ENCODE peak calls at places on chromosomes 1 and 21, in ten cellular contexts. One of them, this sample, is unnamed.

GRCh38 chr1:50878434-50878833 is 81.6 kb downstream of the FAF1 start:
- DNase-seq in fibroblast of pulmonary artery: no peak
- DNase-seq in GM12865: no peak
- DNase-seq in mammary epithelial cell: no peak
- DNase-seq in cardiac muscle cell: no peak
- DNase-seq in neural progenitor cell: no peak
- DNase-seq in HFF-Myc: no peak
- DNase-seq in heart left ventricle: no peak
- DNase-seq in fibroblast of villous mesenchyme: no peak
- DNase-seq in psoas muscle: no peak
- DNase-seq in this sample: no peak

GRCh38 chr21:35015435-35016024 is 33.6 kb downstream of the RUNX1 start:
- DNase-seq in cardiac muscle cell: no peak
- DNase-seq in heart left ventricle: no peak
- DNase-seq in fibroblast of villous mesenchyme: no peak
- DNase-seq in psoas muscle: no peak
- DNase-seq in HFF-Myc: no peak
- DNase-seq in mammary epithelial cell: no peak
- DNase-seq in GM12865: no peak
- DNase-seq in fibroblast of pulmonary artery: no peak
- DNase-seq in neural progenitor cell: no peak
- DNase-seq in this sample: no peak

GRCh38 chr1:218633238-218633948 is 288.3 kb downstream of the TGFB2 start:
- DNase-seq in GM12865: no peak
- DNase-seq in mammary epithelial cell: no peak
- DNase-seq in HFF-Myc: no peak
- DNase-seq in heart left ventricle: peak; percentile 5
- DNase-seq in neural progenitor cell: peak; percentile 73
- DNase-seq in psoas muscle: peak; percentile 17
- DNase-seq in fibroblast of villous mesenchyme: peak; percentile 82
- DNase-seq in fibroblast of pulmonary artery: no peak
- DNase-seq in cardiac muscle cell: no peak
- DNase-seq in this sample: peak; percentile 45

GRCh38 chr21:35059742-35060141 is 10.6 kb upstream of the RUNX1 start:
- DNase-seq in mammary epithelial cell: peak; percentile 59
- DNase-seq in psoas muscle: no peak
- DNase-seq in HFF-Myc: no peak
- DNase-seq in fibroblast of pulmonary artery: no peak
- DNase-seq in GM12865: no peak
- DNase-seq in cardiac muscle cell: no peak
- DNase-seq in fibroblast of villous mesenchyme: peak; percentile 79
- DNase-seq in neural progenitor cell: no peak
- DNase-seq in heart left ventricle: no peak
- DNase-seq in this sample: no peak

GRCh38 chr1:230852959-230853358 is 15.4 kb downstream of the C1orf198 start:
- DNase-seq in cardiac muscle cell: no peak
- DNase-seq in psoas muscle: no peak
- DNase-seq in GM12865: no peak
- DNase-seq in fibroblast of pulmonary artery: no peak
- DNase-seq in heart left ventricle: no peak
- DNase-seq in HFF-Myc: no peak
- DNase-seq in neural progenitor cell: no peak
- DNase-seq in fibroblast of villous mesenchyme: no peak
- DNase-seq in mammary epithelial cell: no peak
- DNase-seq in this sample: no peak

GRCh38 chr1:201245082-201245481 is 38.2 kb upstream of the PKP1 start:
- DNase-seq in cardiac muscle cell: no peak
- DNase-seq in neural progenitor cell: no peak
- DNase-seq in heart left ventricle: no peak
- DNase-seq in psoas muscle: no peak
- DNase-seq in fibroblast of pulmonary artery: no peak
- DNase-seq in HFF-Myc: no peak
- DNase-seq in fibroblast of villous mesenchyme: no peak
- DNase-seq in GM12865: no peak
- DNase-seq in mammary epithelial cell: no peak
- DNase-seq in this sample: no peak

GRCh38 chr1:231872461-231872910 is 245.9 kb downstream of the DISC1 start:
- DNase-seq in cardiac muscle cell: no peak
- DNase-seq in heart left ventricle: no peak
- DNase-seq in fibroblast of villous mesenchyme: peak; percentile 34
- DNase-seq in psoas muscle: no peak
- DNase-seq in mammary epithelial cell: no peak
- DNase-seq in HFF-Myc: peak; percentile 41
- DNase-seq in neural progenitor cell: no peak
- DNase-seq in fibroblast of pulmonary artery: peak; percentile 77
- DNase-seq in GM12865: no peak
- DNase-seq in this sample: no peak

GRCh38 chr1:31529999-31530705 is 46.2 kb upstream of the TINAGL1 start:
- DNase-seq in psoas muscle: no peak
- DNase-seq in neural progenitor cell: no peak
- DNase-seq in heart left ventricle: no peak
- DNase-seq in mammary epithelial cell: peak; percentile 57
- DNase-seq in fibroblast of villous mesenchyme: no peak
- DNase-seq in HFF-Myc: no peak
- DNase-seq in GM12865: no peak
- DNase-seq in cardiac muscle cell: no peak
- DNase-seq in fibroblast of pulmonary artery: no peak
- DNase-seq in this sample: no peak

GRCh38 chr1:235766794-235767285 is 99.9 kb downstream of the LYST start:
- DNase-seq in neural progenitor cell: no peak
- DNase-seq in psoas muscle: no peak
- DNase-seq in heart left ventricle: no peak
- DNase-seq in fibroblast of villous mesenchyme: no peak
- DNase-seq in GM12865: no peak
- DNase-seq in HFF-Myc: no peak
- DNase-seq in fibroblast of pulmonary artery: no peak
- DNase-seq in cardiac muscle cell: no peak
- DNase-seq in mammary epithelial cell: no peak
- DNase-seq in this sample: no peak

GRCh38 chr1:169330927-169331326 is 36.7 kb downstream of the NME7 start:
- DNase-seq in cardiac muscle cell: no peak
- DNase-seq in psoas muscle: no peak
- DNase-seq in HFF-Myc: no peak
- DNase-seq in fibroblast of villous mesenchyme: no peak
- DNase-seq in mammary epithelial cell: no peak
- DNase-seq in fibroblast of pulmonary artery: no peak
- DNase-seq in heart left ventricle: no peak
- DNase-seq in GM12865: no peak
- DNase-seq in neural progenitor cell: no peak
- DNase-seq in this sample: no peak

DNA sequence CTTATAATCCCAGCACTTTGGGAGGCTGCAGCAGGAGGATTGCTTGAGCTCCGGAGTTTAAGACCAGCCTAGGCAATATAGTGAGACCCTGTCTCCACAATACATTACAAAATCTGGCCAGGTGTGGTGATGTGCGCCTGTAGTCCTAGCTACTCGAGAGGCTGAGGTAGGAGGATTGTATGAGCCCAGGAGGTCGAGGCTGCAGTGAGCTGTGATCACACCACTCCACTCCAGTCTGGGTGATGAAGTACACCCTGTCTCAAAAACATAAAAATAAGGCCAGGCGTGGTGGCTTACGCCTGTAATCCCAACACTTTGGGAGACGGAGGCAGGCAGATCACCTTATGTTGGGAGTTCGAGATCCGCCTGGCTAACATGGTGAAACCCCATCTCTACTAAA is 27.7 kb downstream of the L1TD1 start:
- DNase-seq in fibroblast of pulmonary artery: no peak
- DNase-seq in cardiac muscle cell: no peak
- DNase-seq in mammary epithelial cell: no peak
- DNase-seq in HFF-Myc: no peak
- DNase-seq in heart left ventricle: no peak
- DNase-seq in psoas muscle: no peak
- DNase-seq in neural progenitor cell: no peak
- DNase-seq in GM12865: no peak
- DNase-seq in fibroblast of villous mesenchyme: no peak
- DNase-seq in this sample: no peak
- TF ChIP-seq CTCF in fibroblast of pulmonary artery: no peak
- TF ChIP-seq CTCF in cardiac muscle cell: no peak
- TF ChIP-seq CTCF in mammary epithelial cell: no peak
- TF ChIP-seq CTCF in HFF-Myc: no peak
- TF ChIP-seq CTCF in heart left ventricle: no peak
- TF ChIP-seq CTCF in psoas muscle: no peak
- TF ChIP-seq CTCF in neural progenitor cell: no peak
- TF ChIP-seq CTCF in GM12865: no peak
- TF ChIP-seq CTCF in fibroblast of villous mesenchyme: no peak
- TF ChIP-seq CTCF in this sample: no peak

DNA sequence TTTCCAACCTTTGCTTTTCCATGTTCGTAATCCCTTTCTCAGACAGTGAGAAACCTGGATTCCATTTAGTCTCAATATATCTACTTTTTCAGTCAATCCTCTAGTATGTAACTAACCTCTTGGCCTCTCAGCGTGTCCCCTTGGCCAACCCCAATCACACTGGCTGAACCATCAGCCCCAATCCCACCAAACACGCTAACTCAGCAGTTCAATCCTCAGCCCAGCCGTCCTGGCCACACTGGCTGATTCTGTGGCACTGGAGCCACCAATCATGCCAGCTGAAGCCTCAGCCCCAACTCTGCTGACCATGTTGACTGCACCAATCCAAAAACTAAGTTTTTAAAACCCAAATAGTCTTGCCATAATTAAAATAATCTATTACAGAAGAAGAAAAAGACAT is 6.6 kb upstream of the MGST3 start:
- DNase-seq in cardiac muscle cell: no peak
- DNase-seq in heart left ventricle: no peak
- DNase-seq in fibroblast of pulmonary artery: no peak
- DNase-seq in HFF-Myc: no peak
- DNase-seq in neural progenitor cell: no peak
- DNase-seq in fibroblast of villous mesenchyme: no peak
- DNase-seq in psoas muscle: no peak
- DNase-seq in mammary epithelial cell: no peak
- DNase-seq in GM12865: no peak
- DNase-seq in this sample: no peak
- H3K4me3 ChIP-seq in cardiac muscle cell: no peak overlapping the region
- H3K4me3 ChIP-seq in heart left ventricle: no peak overlapping the region
- H3K4me3 ChIP-seq in fibroblast of pulmonary artery: no peak overlapping the region
- H3K4me3 ChIP-seq in HFF-Myc: no peak overlapping the region
- H3K4me3 ChIP-seq in neural progenitor cell: no peak overlapping the region
- H3K4me3 ChIP-seq in fibroblast of villous mesenchyme: no peak overlapping the region
- H3K4me3 ChIP-seq in psoas muscle: no peak overlapping the region
- H3K4me3 ChIP-seq in mammary epithelial cell: no peak overlapping the region
- H3K4me3 ChIP-seq in GM12865: no peak overlapping the region
- H3K4me3 ChIP-seq in this sample: no peak overlapping the region

DNA sequence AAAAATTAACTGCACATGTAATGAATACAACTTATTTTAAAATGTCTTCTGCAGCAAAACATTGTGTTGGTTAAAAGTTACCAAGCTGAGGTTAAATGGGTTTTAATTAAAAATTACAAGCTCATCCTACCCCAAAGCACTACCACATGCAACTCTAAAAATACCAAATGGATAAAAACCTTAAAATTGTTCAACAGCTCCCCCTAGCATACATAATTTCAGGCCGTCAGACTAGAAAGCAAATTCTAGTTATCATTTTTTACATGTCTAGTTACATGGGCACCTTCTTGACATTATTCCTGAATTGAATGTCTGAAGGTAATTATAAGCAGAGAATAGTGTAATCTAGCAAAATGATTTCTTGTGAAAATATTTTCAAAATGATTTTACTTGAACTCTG is 176.5 kb downstream of the C1orf21 start:
- DNase-seq in heart left ventricle: no peak
- DNase-seq in HFF-Myc: peak; percentile 36
- DNase-seq in mammary epithelial cell: peak; percentile 16
- DNase-seq in fibroblast of villous mesenchyme: peak; percentile 58
- DNase-seq in neural progenitor cell: no peak
- DNase-seq in GM12865: peak; percentile 41
- DNase-seq in psoas muscle: no peak
- DNase-seq in cardiac muscle cell: peak; percentile 10
- DNase-seq in fibroblast of pulmonary artery: peak; percentile 64
- DNase-seq in this sample: no peak
- TF ChIP-seq CTCF in heart left ventricle: peak; percentile 47
- TF ChIP-seq CTCF in HFF-Myc: peak; percentile 42
- TF ChIP-seq CTCF in mammary epithelial cell: peak; percentile 46
- TF ChIP-seq CTCF in fibroblast of villous mesenchyme: peak; percentile 56
- TF ChIP-seq CTCF in neural progenitor cell: peak; percentile 52
- TF ChIP-seq CTCF in GM12865: peak; percentile 30
- TF ChIP-seq CTCF in psoas muscle: peak; percentile 46
- TF ChIP-seq CTCF in cardiac muscle cell: peak; percentile 60
- TF ChIP-seq CTCF in fibroblast of pulmonary artery: peak; percentile 63
- TF ChIP-seq CTCF in this sample: peak; percentile 63

GRCh38 chr1:151944859-151945575 is 35.7 kb upstream of the THEM4 start:
- DNase-seq in HFF-Myc: no peak
- DNase-seq in neural progenitor cell: no peak
- DNase-seq in psoas muscle: no peak
- DNase-seq in cardiac muscle cell: no peak
- DNase-seq in GM12865: no peak
- DNase-seq in heart left ventricle: no peak
- DNase-seq in fibroblast of villous mesenchyme: no peak
- DNase-seq in fibroblast of pulmonary artery: no peak
- DNase-seq in mammary epithelial cell: no peak
- DNase-seq in this sample: no peak

GRCh38 chr1:151946366-151946764 is 37.1 kb upstream of the THEM4 start:
- DNase-seq in heart left ventricle: no peak
- DNase-seq in cardiac muscle cell: no peak
- DNase-seq in HFF-Myc: no peak
- DNase-seq in fibroblast of villous mesenchyme: no peak
- DNase-seq in fibroblast of pulmonary artery: peak; percentile 7
- DNase-seq in neural progenitor cell: no peak
- DNase-seq in psoas muscle: no peak
- DNase-seq in mammary epithelial cell: peak; percentile 97
- DNase-seq in GM12865: no peak
- DNase-seq in this sample: no peak

GRCh38 chr1:151944110-151944858 is 35.0 kb upstream of the THEM4 start:
- DNase-seq in fibroblast of pulmonary artery: peak; percentile 20
- DNase-seq in GM12865: no peak
- DNase-seq in cardiac muscle cell: no peak
- DNase-seq in psoas muscle: no peak
- DNase-seq in HFF-Myc: no peak
- DNase-seq in fibroblast of villous mesenchyme: no peak
- DNase-seq in heart left ventricle: peak; percentile 32
- DNase-seq in neural progenitor cell: no peak
- DNase-seq in mammary epithelial cell: no peak
- DNase-seq in this sample: peak; percentile 54

GRCh38 chr1:151947140-151947539 is 37.8 kb upstream of the THEM4 start:
- DNase-seq in mammary epithelial cell: peak; percentile 34
- DNase-seq in psoas muscle: no peak
- DNase-seq in HFF-Myc: no peak
- DNase-seq in GM12865: no peak
- DNase-seq in heart left ventricle: no peak
- DNase-seq in cardiac muscle cell: no peak
- DNase-seq in neural progenitor cell: no peak
- DNase-seq in fibroblast of villous mesenchyme: no peak
- DNase-seq in fibroblast of pulmonary artery: no peak
- DNase-seq in this sample: no peak

DNA sequence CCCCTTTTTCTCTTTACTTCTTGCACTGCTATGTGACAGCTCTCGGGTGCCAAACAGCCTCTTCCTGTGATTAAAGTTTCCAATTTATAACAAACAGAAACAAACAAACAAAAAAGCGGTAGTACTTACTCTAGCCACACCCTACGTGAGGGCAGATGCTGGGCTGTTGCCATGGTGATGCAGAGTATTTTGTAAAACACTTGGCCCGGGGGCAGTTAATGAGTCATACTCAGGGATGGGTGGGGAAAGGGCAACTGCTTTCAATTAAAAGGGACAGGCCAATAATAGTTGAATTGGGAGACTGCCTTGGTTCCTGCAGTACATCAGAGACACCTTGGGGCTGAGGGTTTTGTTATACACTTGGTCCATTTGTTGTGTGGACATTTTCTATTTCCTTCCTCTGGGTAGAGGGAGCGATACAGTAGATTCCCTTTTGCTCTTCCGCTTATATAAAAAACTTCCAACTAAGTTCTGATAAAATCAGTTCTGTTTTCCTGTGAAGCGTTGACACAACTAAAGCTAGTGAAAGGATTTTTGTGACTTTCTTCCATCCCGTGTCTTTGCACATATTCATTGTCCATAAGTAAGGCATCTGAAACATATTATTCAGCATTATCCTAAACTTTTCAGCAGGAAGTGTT is 36.5 kb upstream of the THEM4 start:
- DNase-seq in GM12865: peak; percentile 75
- DNase-seq in fibroblast of pulmonary artery: peak; percentile 98
- DNase-seq in HFF-Myc: peak; percentile 99
- DNase-seq in cardiac muscle cell: no peak
- DNase-seq in mammary epithelial cell: peak; percentile 98
- DNase-seq in fibroblast of villous mesenchyme: peak; percentile 96
- DNase-seq in heart left ventricle: peak; percentile 86
- DNase-seq in psoas muscle: peak; percentile 82
- DNase-seq in neural progenitor cell: peak; percentile 16
- DNase-seq in this sample: peak; percentile 89
- H3K4me3 ChIP-seq in GM12865: no peak overlapping the region
- H3K4me3 ChIP-seq in fibroblast of pulmonary artery: no peak overlapping the region
- H3K4me3 ChIP-seq in HFF-Myc: no peak overlapping the region
- H3K4me3 ChIP-seq in cardiac muscle cell: no peak overlapping the region
- H3K4me3 ChIP-seq in mammary epithelial cell: peak overlapping the region; percentile 5
- H3K4me3 ChIP-seq in fibroblast of villous mesenchyme: no peak overlapping the region
- H3K4me3 ChIP-seq in heart left ventricle: no peak overlapping the region
- H3K4me3 ChIP-seq in psoas muscle: no peak overlapping the region
- H3K4me3 ChIP-seq in neural progenitor cell: no peak overlapping the region
- H3K4me3 ChIP-seq in this sample: no peak overlapping the region